ENCODE peak calls at places on chromosomes 11 and 22, in four cellular contexts. Y is K562, Z is HepG2, W is GM12878. N is an unnamed sample.

GRCh38 chr11:110858556-110858921 is 146.3 kb upstream of the ARHGAP20 start:
- DNase-seq in W (no peak), Y (no peak), Z (no peak), N (no peak)

GRCh38 chr22:33101550-33101949 is 43.4 kb upstream of the SYN3 start:
- DNase-seq in Y (no peak), W (no peak), Z (no peak), N (no peak)

GRCh38 chr22:32752868-32753520 is 48.5 kb upstream of the TIMP3 start:
- DNase-seq in W (no peak), Z (no peak), Y (no peak), N (no peak)

GRCh38 chr11:116553482-116553881 is 219.3 kb downstream of the BUD13 start:
- DNase-seq in Z (no peak), Y (peak; percentile 18), W (no peak), N (no peak)

GRCh38 chr11:65428578-65429068 is 6.0 kb downstream of the NEAT1 start:
- DNase-seq in Z (no peak), Y (no peak), W (no peak), N (no peak)

GRCh38 chr11:43419460-43419859 is 60.7 kb downstream of the TTC17 start:
- DNase-seq in W (no peak), Z (peak; percentile 25), Y (peak; percentile 15), N (peak; percentile 15)

GRCh38 chr11:1819115-1819514 is 15.7 kb upstream of the SYT8 start:
- DNase-seq in Y (no peak), W (no peak), Z (no peak), N (no peak)

GRCh38 chr11:12050911-12051667 is 42.7 kb upstream of the DKK3 start:
- DNase-seq in Y (no peak), Z (no peak), W (no peak), N (no peak)

GRCh38 chr11:35352107-35352888 is 67.1 kb downstream of the SLC1A2 start:
- DNase-seq in Y (peak; percentile 29), Z (no peak), W (no peak), N (no peak)

GRCh38 chr11:17976651-17977050 is 36.2 kb downstream of the SERGEF start:
- DNase-seq in Y (no peak), Z (no peak), W (no peak), N (no peak)

GRCh38 chr11:10305964-10306918 is 1.4 kb downstream of the ADM start:
- DNase-seq in W (no peak), Z (no peak), Y (no peak), N (no peak)

GRCh38 chr11:64004590-64004984 is 18.3 kb downstream of the OTUB1 start:
- DNase-seq in Y (no peak), W (no peak), Z (no peak), N (no peak)

GRCh38 chr11:99593197-99593596 is 572.4 kb downstream of the CNTN5 start:
- DNase-seq in W (no peak), Z (no peak), Y (no peak), N (no peak)

GRCh38 chr22:43349636-43350035 is 6.5 kb upstream of the SCUBE1 start:
- DNase-seq in W (no peak), Z (no peak), Y (no peak), N (no peak)

GRCh38 chr11:131889146-131889577 is 518.7 kb downstream of the NTM start:
- DNase-seq in Z (no peak), Y (no peak), W (peak; percentile 66), N (no peak)

GRCh38 chr11:128620306-128621175 is 33.2 kb upstream of the ETS1 start:
- DNase-seq in Y (peak; percentile 20), Z (no peak), W (no peak), N (no peak)

GRCh38 chr11:9847636-9848035 is 183.8 kb downstream of the SWAP70 start:
- DNase-seq in Y (no peak), W (no peak), Z (no peak), N (no peak)

GRCh38 chr22:49016909-49017768 is 810.5 kb downstream of the BRD1 start:
- DNase-seq in W (no peak), Y (no peak), Z (no peak), N (no peak)

GRCh38 chr11:36492724-36493304 is 17.3 kb downstream of the TRAF6 start:
- DNase-seq in Y (peak; percentile 56), W (no peak), Z (peak; percentile 35), N (peak; percentile 50)

DNA sequence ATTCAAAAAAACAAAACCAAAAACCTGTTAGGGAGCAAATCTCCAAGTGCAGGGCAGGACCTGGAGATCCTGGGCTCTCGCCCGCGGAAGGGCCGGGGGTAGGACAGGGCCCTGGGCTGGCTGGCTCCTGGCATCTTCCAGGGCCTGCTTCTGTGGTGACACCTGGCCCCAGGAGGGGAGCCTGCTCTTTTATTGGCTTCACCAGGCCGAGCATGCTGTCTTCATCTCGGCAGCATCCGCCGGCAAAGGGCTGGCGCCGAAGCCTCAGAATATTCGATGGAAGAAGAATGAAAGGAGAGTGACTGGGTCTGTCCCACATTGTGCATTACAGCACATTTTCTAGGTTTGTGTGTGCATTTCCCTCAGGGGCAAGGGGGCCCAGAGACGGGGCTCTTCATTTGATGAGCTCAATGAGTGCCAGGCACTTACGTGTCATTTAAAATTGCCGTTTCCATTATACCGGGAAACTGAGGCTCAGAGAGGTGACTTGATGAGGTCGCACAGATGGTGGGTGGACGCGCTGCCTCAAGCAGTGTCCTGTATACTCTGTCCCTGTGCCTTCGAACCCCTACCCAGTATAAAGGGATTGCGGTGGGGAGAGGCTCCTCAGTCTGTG is 70.0 kb downstream of the RBX1 start:
- DNase-seq in W (no peak), Z (no peak), Y (no peak), N (no peak)
- TF ChIP-seq SP1 in W (no peak), Z (no peak), Y (no peak), N (no peak)

GRCh38 chr11:68214173-68215086 is 1.3 kb upstream of the KMT5B start:
- DNase-seq in Z (no peak), W (no peak), Y (no peak), N (peak; percentile 30)

GRCh38 chr11:68213555-68214172 is 568 bp upstream of the KMT5B start:
- DNase-seq in W (no peak), Z (peak; percentile 76), Y (peak; percentile 85), N (peak; percentile 74)

GRCh38 chr11:68213135-68213515 is at the start of gene KMT5B:
- DNase-seq in W (no peak), Y (no peak), Z (no peak), N (peak; percentile 36)

GRCh38 chr11:68211546-68211945 is 1.6 kb downstream of the KMT5B start:
- DNase-seq in W (no peak), Z (no peak), Y (no peak), N (no peak)

GRCh38 chr11:68212421-68213134 is 518 bp downstream of the KMT5B start:
- DNase-seq in W (no peak), Y (peak; percentile 84), Z (peak; percentile 65), N (peak; percentile 76)
- TF ChIP-seq TARDBP in W (no peak), Y (no peak), Z (no peak), N (no peak)

DNA sequence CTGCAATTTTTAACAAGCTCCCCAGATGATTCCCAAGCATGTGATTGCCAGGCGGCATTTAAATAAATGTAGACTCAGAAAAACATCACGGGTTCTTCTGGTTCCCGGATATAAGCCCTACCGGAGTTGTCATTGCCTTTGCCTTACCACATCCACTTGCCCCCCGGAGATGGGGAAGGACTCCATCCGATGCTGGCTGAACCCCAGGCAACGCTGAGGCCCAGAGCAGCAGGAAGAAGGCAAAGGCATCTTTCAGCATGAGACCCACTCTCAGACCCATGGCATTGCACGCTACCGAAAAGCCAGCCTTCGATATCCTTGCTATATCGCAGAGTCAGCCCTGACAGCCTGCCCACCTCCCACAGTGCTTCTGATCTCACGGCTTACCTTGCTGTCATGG is 134.1 kb downstream of the DSCAML1 start:
- DNase-seq in Y (no peak), Z (no peak), W (no peak), N (no peak)
- TF ChIP-seq SP1 in Y (no peak), Z (no peak), W (no peak), N (no peak)

DNA sequence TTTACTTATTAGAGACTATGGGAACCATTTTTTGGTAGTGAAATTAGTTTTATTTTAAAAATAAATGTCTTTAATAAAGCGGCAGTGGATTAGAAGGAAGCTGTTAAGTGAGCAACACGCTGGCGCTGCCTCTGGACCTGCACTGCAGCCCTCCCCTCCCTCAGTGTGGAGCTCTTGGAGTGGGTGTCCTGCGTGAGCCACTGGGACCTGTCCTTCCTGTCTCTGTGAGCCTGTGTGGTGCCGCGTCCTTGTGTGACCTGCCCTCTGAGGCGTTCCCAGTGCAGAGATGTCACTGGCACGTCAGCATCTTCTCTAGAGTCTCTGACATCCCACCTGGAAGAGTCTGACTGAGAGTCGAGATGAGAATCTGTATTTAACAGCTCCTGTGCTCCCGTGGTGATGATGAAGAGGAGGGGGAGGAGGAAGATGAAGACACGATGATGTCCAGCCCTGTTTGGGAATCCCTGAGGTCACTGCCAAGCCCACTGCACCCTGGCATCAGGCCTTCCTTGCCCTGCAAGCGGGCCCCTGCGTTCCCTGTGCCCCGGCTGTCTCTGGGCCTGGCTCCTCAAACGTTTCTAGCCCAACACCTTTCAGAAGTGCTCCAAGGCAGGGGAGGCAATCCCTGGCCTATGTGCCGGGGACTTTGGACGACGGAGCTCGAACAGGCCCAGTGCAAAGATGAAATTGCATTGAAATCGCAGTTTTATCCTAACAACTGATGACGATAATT is 271.8 kb downstream of the TBC1D22A start:
- DNase-seq in Z (no peak), W (no peak), Y (no peak), N (no peak)
- TF ChIP-seq TARDBP in Z (no peak), W (no peak), Y (no peak), N (no peak)

DNA sequence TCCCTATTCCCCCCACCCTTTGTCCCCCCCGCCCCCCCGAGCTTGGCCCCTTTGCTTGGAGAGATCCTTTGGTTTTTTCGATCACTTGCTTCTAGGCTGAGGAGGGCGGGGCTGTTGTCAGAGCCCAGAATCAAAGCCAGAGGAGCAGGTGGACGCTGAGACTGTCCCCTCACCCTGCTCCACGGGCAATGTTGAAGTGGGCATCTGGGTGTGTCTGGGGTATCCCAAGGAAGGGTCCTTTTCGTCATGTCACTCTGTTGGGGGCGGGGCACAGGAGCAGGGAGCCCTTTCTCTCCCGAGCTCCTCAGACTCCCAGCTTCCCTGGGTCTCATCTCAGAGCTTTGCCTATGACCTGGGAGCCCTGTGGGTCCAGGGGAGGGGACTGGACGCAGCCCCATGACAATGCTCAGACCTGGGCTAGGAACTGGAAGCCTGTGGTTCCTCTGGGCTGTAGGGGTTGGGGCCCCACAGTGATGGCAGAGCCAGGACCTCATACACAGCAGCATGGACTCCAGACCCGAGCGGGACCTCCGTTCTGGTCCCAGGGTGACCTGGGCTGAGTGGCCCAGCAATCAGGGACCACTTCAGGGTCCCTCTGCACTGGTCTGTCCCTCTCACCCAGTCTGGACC is 2.9 kb upstream of the APOBEC3A start:
- DNase-seq in Z (no peak), W (no peak), Y (no peak), N (no peak)
- TF ChIP-seq SP1 in Z (no peak), W (no peak), Y (no peak), N (no peak)

DNA sequence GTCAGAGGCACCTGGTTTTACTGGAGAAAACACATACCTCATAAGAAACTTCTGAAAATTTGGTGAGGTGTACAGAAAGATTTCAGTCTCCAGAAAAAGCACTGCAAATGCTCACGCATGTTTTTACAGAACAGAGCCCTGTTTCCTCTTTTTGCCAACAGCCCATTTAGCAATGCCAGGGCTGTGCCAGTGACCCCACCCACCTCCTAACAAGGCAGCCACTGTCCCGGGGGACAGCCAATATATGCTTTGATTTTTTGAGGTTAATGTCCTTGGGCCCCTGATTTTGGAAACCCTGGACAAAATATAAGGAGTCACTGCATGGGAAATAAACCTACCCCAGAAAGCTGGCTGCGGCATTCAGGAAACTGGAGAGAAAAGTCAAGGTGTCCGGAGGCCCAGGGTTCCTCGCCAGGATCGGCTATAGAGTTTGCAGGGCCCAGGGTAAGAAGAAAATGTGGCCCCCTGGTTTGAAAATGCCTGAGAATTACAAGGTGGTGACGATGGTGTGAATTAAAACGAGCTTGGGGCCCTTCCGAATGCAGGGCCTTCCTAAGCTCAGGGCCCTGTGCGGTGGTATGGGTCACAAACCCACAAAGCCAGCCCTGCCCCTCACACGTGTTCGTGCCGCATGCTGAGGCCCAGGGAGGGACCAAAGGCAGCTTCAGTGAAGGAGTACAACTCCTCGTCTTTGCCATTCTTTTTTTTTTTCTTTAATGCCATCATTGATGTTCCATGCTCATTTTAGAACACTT is 71.1 kb upstream of the WNT7B start:
- DNase-seq in Y (no peak), W (no peak), Z (no peak), N (no peak)
- TF ChIP-seq TARDBP in Y (no peak), W (no peak), Z (no peak), N (no peak)